ENCODE peak calls at places on chromosomes 11 and 22, in five cellular contexts. One of them, this sample, is unnamed. For H3K27me3, the result is how much of the 10 kb centered on the place peaks cover.

GRCh38 chr22:29765905-29766631 is 739 bp downstream of the ZMAT5 start:
- DNase-seq in pancreas: peak
- DNase-seq in tibial nerve: no peak
- DNase-seq in adipocyte: peak
- DNase-seq in bronchial epithelial cell: no peak
- DNase-seq in this sample: no peak

GRCh38 chr11:108774037-108774436 is 109.2 kb downstream of the DDX10 start:
- DNase-seq in pancreas: no peak
- DNase-seq in adipocyte: no peak
- DNase-seq in bronchial epithelial cell: no peak
- DNase-seq in tibial nerve: no peak
- DNase-seq in this sample: no peak

GRCh38 chr22:21108379-21109115 is 62.8 kb downstream of the LRRC74B start:
- DNase-seq in pancreas: no peak
- DNase-seq in bronchial epithelial cell: no peak
- DNase-seq in tibial nerve: no peak
- DNase-seq in adipocyte: peak
- DNase-seq in this sample: no peak

GRCh38 chr22:25281675-25282345 is 62.4 kb downstream of the CRYBB2 start:
- DNase-seq in adipocyte: no peak
- DNase-seq in pancreas: no peak
- DNase-seq in tibial nerve: no peak
- DNase-seq in bronchial epithelial cell: no peak
- DNase-seq in this sample: no peak

GRCh38 chr11:135075740-135076139 is 663.7 kb upstream of the B3GAT1 start:
- DNase-seq in pancreas: peak
- DNase-seq in bronchial epithelial cell: peak
- DNase-seq in adipocyte: peak
- DNase-seq in tibial nerve: peak
- DNase-seq in this sample: peak

GRCh38 chr11:74822187-74822586 is 73.5 kb downstream of the RNF169 start:
- DNase-seq in adipocyte: peak
- DNase-seq in pancreas: no peak
- DNase-seq in bronchial epithelial cell: no peak
- DNase-seq in tibial nerve: no peak
- DNase-seq in this sample: no peak

GRCh38 chr22:16601437-16602223 is 9.0 kb upstream of the CCT8L2 start:
- DNase-seq in bronchial epithelial cell: no peak
- DNase-seq in tibial nerve: no peak
- DNase-seq in adipocyte: no peak
- DNase-seq in pancreas: no peak
- DNase-seq in this sample: no peak

GRCh38 chr11:119445850-119446249 is 22.9 kb upstream of the THY1 start:
- DNase-seq in tibial nerve: no peak
- DNase-seq in adipocyte: peak
- DNase-seq in pancreas: no peak
- DNase-seq in bronchial epithelial cell: no peak
- DNase-seq in this sample: no peak

GRCh38 chr11:8083871-8084281 is 2.9 kb downstream of the TUB start:
- DNase-seq in bronchial epithelial cell: no peak
- DNase-seq in pancreas: no peak
- DNase-seq in tibial nerve: no peak
- DNase-seq in adipocyte: no peak
- DNase-seq in this sample: no peak

GRCh38 chr22:30305906-30306628 is 16.8 kb upstream of the CASTOR1 start:
- DNase-seq in adipocyte: no peak
- DNase-seq in pancreas: no peak
- DNase-seq in bronchial epithelial cell: peak
- DNase-seq in tibial nerve: no peak
- DNase-seq in this sample: no peak

GRCh38 chr11:117841582-117842031 is 17.1 kb upstream of the FXYD2 start:
- DNase-seq in bronchial epithelial cell: no peak
- DNase-seq in adipocyte: no peak
- DNase-seq in tibial nerve: no peak
- DNase-seq in pancreas: no peak
- DNase-seq in this sample: no peak

GRCh38 chr11:17887779-17888178 is 125.1 kb downstream of the SERGEF start:
- DNase-seq in adipocyte: no peak
- DNase-seq in bronchial epithelial cell: no peak
- DNase-seq in tibial nerve: no peak
- DNase-seq in pancreas: no peak
- DNase-seq in this sample: no peak

GRCh38 chr11:57514538-57515331 is 767 bp downstream of the SLC43A1 start:
- DNase-seq in pancreas: peak
- DNase-seq in bronchial epithelial cell: no peak
- DNase-seq in tibial nerve: peak
- DNase-seq in adipocyte: peak
- DNase-seq in this sample: peak

GRCh38 chr22:23796461-23796860 is 9.7 kb downstream of the SMARCB1 start:
- DNase-seq in bronchial epithelial cell: no peak
- DNase-seq in adipocyte: no peak
- DNase-seq in pancreas: no peak
- DNase-seq in tibial nerve: no peak
- DNase-seq in this sample: no peak

GRCh38 chr11:35146074-35146521 is 7.1 kb downstream of the CD44 start:
- DNase-seq in tibial nerve: no peak
- DNase-seq in pancreas: no peak
- DNase-seq in adipocyte: no peak
- DNase-seq in bronchial epithelial cell: peak
- DNase-seq in this sample: peak

GRCh38 chr11:44988981-44989635 is 38.4 kb upstream of the TP53I11 start:
- DNase-seq in tibial nerve: no peak
- DNase-seq in bronchial epithelial cell: no peak
- DNase-seq in pancreas: no peak
- DNase-seq in adipocyte: no peak
- DNase-seq in this sample: no peak

GRCh38 chr22:30250713-30251267 is 4.2 kb upstream of the LIF start:
- DNase-seq in adipocyte: peak
- DNase-seq in tibial nerve: no peak
- DNase-seq in pancreas: no peak
- DNase-seq in bronchial epithelial cell: peak
- DNase-seq in this sample: no peak

GRCh38 chr11:71453911-71454304 is 905 bp downstream of the NADSYN1 start:
- DNase-seq in adipocyte: no peak
- DNase-seq in pancreas: no peak
- DNase-seq in tibial nerve: no peak
- DNase-seq in bronchial epithelial cell: peak
- DNase-seq in this sample: no peak

GRCh38 chr11:73965076-73965763 is 14.4 kb downstream of the DNAJB13 start:
- DNase-seq in tibial nerve: no peak
- DNase-seq in pancreas: no peak
- DNase-seq in bronchial epithelial cell: no peak
- DNase-seq in adipocyte: no peak
- DNase-seq in this sample: no peak

GRCh38 chr11:64743591-64744543 is at the start of gene RASGRP2:
- DNase-seq in adipocyte: peak
- DNase-seq in tibial nerve: peak
- DNase-seq in pancreas: peak
- DNase-seq in bronchial epithelial cell: no peak
- DNase-seq in this sample: peak

GRCh38 chr11:101516546-101516945 is 67.3 kb downstream of the TRPC6 start:
- DNase-seq in pancreas: no peak
- DNase-seq in bronchial epithelial cell: no peak
- DNase-seq in adipocyte: no peak
- DNase-seq in tibial nerve: no peak
- DNase-seq in this sample: no peak

GRCh38 chr11:128180446-128181089 is 406.8 kb downstream of the ETS1 start:
- DNase-seq in pancreas: no peak
- DNase-seq in tibial nerve: no peak
- DNase-seq in adipocyte: peak
- DNase-seq in bronchial epithelial cell: peak
- DNase-seq in this sample: no peak

DNA sequence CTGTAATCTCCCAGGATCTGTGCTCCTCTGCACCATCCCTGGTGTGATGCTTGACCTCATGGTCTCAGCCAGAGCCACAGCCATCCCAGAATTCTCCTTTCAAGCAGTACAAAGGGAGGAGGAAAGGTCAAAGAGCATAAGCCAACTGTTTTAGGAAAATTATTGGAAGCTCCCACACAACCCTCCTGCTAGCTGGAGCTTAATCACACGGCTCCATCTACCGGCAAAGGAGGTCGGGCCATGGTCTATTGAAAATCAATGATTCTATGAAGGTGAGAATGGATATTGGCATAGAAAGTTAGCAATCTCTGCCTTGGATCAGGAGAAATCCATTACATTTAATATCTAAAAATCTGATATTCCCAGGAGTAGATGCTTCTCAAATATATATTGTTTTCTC is 259.5 kb downstream of the NTM start:
- DNase-seq in bronchial epithelial cell: no peak
- DNase-seq in pancreas: no peak
- DNase-seq in tibial nerve: no peak
- DNase-seq in adipocyte: no peak
- DNase-seq in this sample: no peak
- H3K27me3 ChIP-seq in bronchial epithelial cell: under half
- H3K27me3 ChIP-seq in pancreas: under half
- H3K27me3 ChIP-seq in tibial nerve: under half
- H3K27me3 ChIP-seq in adipocyte: under half
- H3K27me3 ChIP-seq in this sample: under half

GRCh38 chr22:22403771-22404170 is 104.8 kb downstream of the ZNF280B start:
- DNase-seq in pancreas: no peak
- DNase-seq in adipocyte: no peak
- DNase-seq in tibial nerve: no peak
- DNase-seq in bronchial epithelial cell: no peak
- DNase-seq in this sample: no peak

GRCh38 chr22:22403306-22403705 is 105.2 kb downstream of the ZNF280B start:
- DNase-seq in adipocyte: no peak
- DNase-seq in tibial nerve: no peak
- DNase-seq in pancreas: no peak
- DNase-seq in bronchial epithelial cell: no peak
- DNase-seq in this sample: no peak

GRCh38 chr22:22407061-22407460 is 101.5 kb downstream of the ZNF280B start:
- DNase-seq in adipocyte: no peak
- DNase-seq in bronchial epithelial cell: no peak
- DNase-seq in tibial nerve: no peak
- DNase-seq in pancreas: no peak
- DNase-seq in this sample: no peak

GRCh38 chr22:22406445-22406844 is 102.1 kb downstream of the ZNF280B start:
- DNase-seq in bronchial epithelial cell: no peak
- DNase-seq in pancreas: no peak
- DNase-seq in adipocyte: no peak
- DNase-seq in tibial nerve: no peak
- DNase-seq in this sample: no peak

DNA sequence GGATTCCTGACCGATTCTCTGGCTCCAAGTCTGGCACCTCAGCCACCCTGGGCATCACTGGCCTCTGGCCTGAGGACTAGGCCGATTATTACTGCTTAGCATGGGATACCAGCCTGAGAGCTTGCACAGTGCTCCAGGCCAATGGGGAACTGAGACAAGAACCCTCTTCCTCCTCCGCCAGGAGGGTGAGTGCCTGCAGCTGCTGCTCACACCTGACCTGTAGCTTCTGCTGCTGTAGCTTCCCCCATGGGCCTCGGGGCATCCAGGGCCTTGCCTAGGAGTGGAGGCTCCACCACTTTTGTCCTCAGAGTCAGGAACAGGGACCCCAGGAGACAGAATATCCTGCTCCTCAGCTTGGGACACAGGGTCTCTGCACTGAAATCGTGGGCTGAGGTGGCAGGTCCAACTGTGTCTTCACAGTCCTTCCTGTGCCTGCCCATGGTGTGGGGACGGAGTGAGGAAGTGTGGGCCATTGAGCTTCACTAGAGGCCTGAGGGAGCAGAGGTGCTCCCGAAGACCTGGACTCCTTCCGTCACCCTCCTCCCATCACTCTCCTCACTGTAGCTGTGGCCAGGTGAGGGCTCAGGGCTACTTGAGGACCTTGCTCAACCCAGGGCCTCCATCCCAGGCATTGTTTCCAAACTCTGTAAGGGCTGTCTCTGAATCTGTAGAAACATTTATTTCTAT is 103.8 kb downstream of the ZNF280B start:
- DNase-seq in adipocyte: no peak
- DNase-seq in tibial nerve: no peak
- DNase-seq in bronchial epithelial cell: no peak
- DNase-seq in pancreas: no peak
- DNase-seq in this sample: no peak
- H3K27me3 ChIP-seq in adipocyte: under half
- H3K27me3 ChIP-seq in tibial nerve: under half
- H3K27me3 ChIP-seq in bronchial epithelial cell: under half
- H3K27me3 ChIP-seq in pancreas: under half
- H3K27me3 ChIP-seq in this sample: under half

GRCh38 chr22:45585946-45586540 is 83.4 kb downstream of the FBLN1 start:
- DNase-seq in pancreas: peak
- DNase-seq in tibial nerve: no peak
- DNase-seq in bronchial epithelial cell: no peak
- DNase-seq in adipocyte: no peak
- DNase-seq in this sample: no peak
- H3K27me3 ChIP-seq in pancreas: under half
- H3K27me3 ChIP-seq in tibial nerve: under half
- H3K27me3 ChIP-seq in bronchial epithelial cell: under half
- H3K27me3 ChIP-seq in adipocyte: under half
- H3K27me3 ChIP-seq in this sample: under half

GRCh38 chr11:11302565-11302964 is 50.5 kb downstream of the CSNK2A3 start:
- DNase-seq in tibial nerve: no peak
- DNase-seq in pancreas: no peak
- DNase-seq in bronchial epithelial cell: no peak
- DNase-seq in adipocyte: no peak
- DNase-seq in this sample: no peak
- H3K27me3 ChIP-seq in tibial nerve: under half
- H3K27me3 ChIP-seq in pancreas: under half
- H3K27me3 ChIP-seq in bronchial epithelial cell: under half
- H3K27me3 ChIP-seq in adipocyte: under half
- H3K27me3 ChIP-seq in this sample: under half